ENCODE peak calls at places on chromosomes 4 and X, in five cellular contexts. One of them, this sample, is unnamed.

GRCh38 chr4:41160856-41161255 is 53.5 kb downstream of the APBB2 start:
- DNase-seq in GM23248: peak; percentile 60
- DNase-seq in GM23338: no peak
- DNase-seq in HCT116: peak; percentile 74
- DNase-seq in PC-3: peak; percentile 17
- DNase-seq in this sample: no peak

GRCh38 chr4:107562306-107562705 is 157.7 kb downstream of the PAPSS1 start:
- DNase-seq in GM23248: no peak
- DNase-seq in GM23338: no peak
- DNase-seq in HCT116: no peak
- DNase-seq in PC-3: no peak
- DNase-seq in this sample: no peak

GRCh38 chr4:53616219-53616618 is 24.9 kb upstream of the LNX1 start:
- DNase-seq in GM23248: no peak
- DNase-seq in GM23338: no peak
- DNase-seq in HCT116: no peak
- DNase-seq in PC-3: no peak
- DNase-seq in this sample: no peak

GRCh38 chrX:108946531-108946930 is 210.2 kb upstream of the IRS4 start:
- DNase-seq in GM23248: no peak
- DNase-seq in GM23338: no peak
- DNase-seq in HCT116: no peak
- DNase-seq in PC-3: no peak
- DNase-seq in this sample: no peak

GRCh38 chr4:147355849-147356248 is 125.0 kb upstream of the EDNRA start:
- DNase-seq in GM23248: peak; percentile 86
- DNase-seq in GM23338: no peak
- DNase-seq in HCT116: no peak
- DNase-seq in PC-3: peak; percentile 62
- DNase-seq in this sample: no peak

GRCh38 chr4:55033296-55033695 is 92.1 kb downstream of the KDR start:
- DNase-seq in GM23248: no peak
- DNase-seq in GM23338: no peak
- DNase-seq in HCT116: no peak
- DNase-seq in PC-3: peak; percentile 87
- DNase-seq in this sample: no peak

GRCh38 chrX:84735025-84735424 is 232.8 kb upstream of the HDX start:
- DNase-seq in GM23248: no peak
- DNase-seq in GM23338: no peak
- DNase-seq in HCT116: no peak
- DNase-seq in PC-3: no peak
- DNase-seq in this sample: no peak

GRCh38 chr4:1216869-1217294 is 32.0 kb downstream of the CTBP1 start:
- DNase-seq in GM23248: no peak
- DNase-seq in GM23338: no peak
- DNase-seq in HCT116: no peak
- DNase-seq in PC-3: no peak
- DNase-seq in this sample: peak; percentile 70

GRCh38 chr4:88102029-88102428 is 56.4 kb downstream of the ABCG2 start:
- DNase-seq in GM23248: no peak
- DNase-seq in GM23338: no peak
- DNase-seq in HCT116: no peak
- DNase-seq in PC-3: no peak
- DNase-seq in this sample: no peak

GRCh38 chr4:98662619-98663225 is 4.3 kb upstream of the TSPAN5 start:
- DNase-seq in GM23248: no peak
- DNase-seq in GM23338: peak; percentile 75
- DNase-seq in HCT116: no peak
- DNase-seq in PC-3: peak; percentile 63
- DNase-seq in this sample: no peak

GRCh38 chr4:20684852-20685763 is 15.2 kb upstream of the PACRGL start:
- DNase-seq in GM23248: peak; percentile 61
- DNase-seq in GM23338: peak; percentile 58
- DNase-seq in HCT116: no peak
- DNase-seq in PC-3: peak; percentile 58
- DNase-seq in this sample: peak; percentile 70

GRCh38 chr4:76067652-76068286 is 6.7 kb upstream of the ART3 start:
- DNase-seq in GM23248: peak; percentile 82
- DNase-seq in GM23338: peak; percentile 89
- DNase-seq in HCT116: peak; percentile 59
- DNase-seq in PC-3: peak; percentile 80
- DNase-seq in this sample: peak; percentile 84

GRCh38 chr4:11367371-11367770 is 61.3 kb downstream of the HS3ST1 start:
- DNase-seq in GM23248: no peak
- DNase-seq in GM23338: no peak
- DNase-seq in HCT116: no peak
- DNase-seq in PC-3: peak; percentile 32
- DNase-seq in this sample: no peak

GRCh38 chr4:123587983-123588494 is 191.4 kb downstream of the SPRY1 start:
- DNase-seq in GM23248: peak; percentile 70
- DNase-seq in GM23338: no peak
- DNase-seq in HCT116: peak; percentile 63
- DNase-seq in PC-3: peak; percentile 94
- DNase-seq in this sample: no peak

GRCh38 chr4:173119818-173120217 is 48.8 kb upstream of the GALNT7 start:
- DNase-seq in GM23248: no peak
- DNase-seq in GM23338: no peak
- DNase-seq in HCT116: no peak
- DNase-seq in PC-3: peak; percentile 28
- DNase-seq in this sample: no peak

GRCh38 chr4:164701665-164702064 is 52.3 kb upstream of the SMIM31 start:
- DNase-seq in GM23248: no peak
- DNase-seq in GM23338: no peak
- DNase-seq in HCT116: no peak
- DNase-seq in PC-3: no peak
- DNase-seq in this sample: no peak

GRCh38 chrX:6024204-6024603 is 204.5 kb downstream of the NLGN4X start:
- DNase-seq in GM23248: peak; percentile 1
- DNase-seq in GM23338: no peak
- DNase-seq in HCT116: no peak
- DNase-seq in PC-3: peak; percentile 21
- DNase-seq in this sample: no peak

GRCh38 chrX:1390621-1391369 is 1.1 kb downstream of the SLC25A6 start:
- DNase-seq in GM23248: peak; percentile 38
- DNase-seq in GM23338: no peak
- DNase-seq in HCT116: no peak
- DNase-seq in PC-3: no peak
- DNase-seq in this sample: no peak

GRCh38 chrX:133947022-133947421 is 38.4 kb downstream of the GPC3 start:
- DNase-seq in GM23248: no peak
- DNase-seq in GM23338: no peak
- DNase-seq in HCT116: no peak
- DNase-seq in PC-3: no peak
- DNase-seq in this sample: no peak

GRCh38 chr4:54446556-54446955 is 211.2 kb upstream of the KIT start:
- DNase-seq in GM23248: no peak
- DNase-seq in GM23338: no peak
- DNase-seq in HCT116: no peak
- DNase-seq in PC-3: no peak
- DNase-seq in this sample: no peak

GRCh38 chr4:113888006-113888405 is 91.4 kb downstream of the ARSJ start:
- DNase-seq in GM23248: no peak
- DNase-seq in GM23338: no peak
- DNase-seq in HCT116: no peak
- DNase-seq in PC-3: no peak
- DNase-seq in this sample: no peak

GRCh38 chr4:6125103-6125651 is 75.2 kb downstream of the JAKMIP1 start:
- DNase-seq in GM23248: no peak
- DNase-seq in GM23338: no peak
- DNase-seq in HCT116: no peak
- DNase-seq in PC-3: no peak
- DNase-seq in this sample: no peak

GRCh38 chrX:53831662-53832635 is 145.4 kb upstream of the HUWE1 start:
- DNase-seq in GM23248: peak; percentile 42
- DNase-seq in GM23338: peak; percentile 74
- DNase-seq in HCT116: peak; percentile 28
- DNase-seq in PC-3: peak; percentile 81
- DNase-seq in this sample: peak; percentile 73

GRCh38 chr4:186621959-186622553 is 66.7 kb upstream of the MTNR1A start:
- DNase-seq in GM23248: peak; percentile 93
- DNase-seq in GM23338: no peak
- DNase-seq in HCT116: no peak
- DNase-seq in PC-3: no peak
- DNase-seq in this sample: no peak

GRCh38 chrX:2811271-2811670 is 17.5 kb upstream of the GYG2 start:
- DNase-seq in GM23248: peak; percentile 37
- DNase-seq in GM23338: no peak
- DNase-seq in HCT116: no peak
- DNase-seq in PC-3: no peak
- DNase-seq in this sample: no peak

DNA sequence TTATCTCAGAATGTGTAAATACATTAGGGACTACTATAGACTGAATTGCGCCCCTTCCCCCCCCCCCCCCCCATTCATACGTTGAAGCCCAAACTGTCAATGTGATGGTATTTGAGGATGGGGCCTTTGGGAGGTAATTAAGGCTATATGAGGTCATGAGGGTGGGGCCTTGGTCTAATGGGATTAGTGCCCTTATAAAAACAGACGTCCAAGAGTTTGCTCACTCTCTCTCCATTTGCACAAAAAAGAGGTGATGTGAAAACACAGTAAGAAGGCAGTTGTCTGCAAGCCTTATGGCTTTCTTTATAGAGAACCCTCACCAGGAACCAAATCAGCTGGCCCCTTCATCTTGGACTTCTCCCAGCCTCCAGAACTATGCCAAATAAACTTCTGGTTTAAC is 15.3 kb downstream of the SPACA5 start:
- DNase-seq in GM23248: no peak
- DNase-seq in GM23338: no peak
- DNase-seq in HCT116: no peak
- DNase-seq in PC-3: no peak
- DNase-seq in this sample: peak; percentile 10
- H3K4me3 ChIP-seq in GM23248: peak overlapping the region; percentile 82
- H3K4me3 ChIP-seq in GM23338: peak overlapping the region; percentile 80
- H3K4me3 ChIP-seq in HCT116: no peak overlapping the region
- H3K4me3 ChIP-seq in PC-3: no peak overlapping the region
- H3K4me3 ChIP-seq in this sample: no peak overlapping the region

DNA sequence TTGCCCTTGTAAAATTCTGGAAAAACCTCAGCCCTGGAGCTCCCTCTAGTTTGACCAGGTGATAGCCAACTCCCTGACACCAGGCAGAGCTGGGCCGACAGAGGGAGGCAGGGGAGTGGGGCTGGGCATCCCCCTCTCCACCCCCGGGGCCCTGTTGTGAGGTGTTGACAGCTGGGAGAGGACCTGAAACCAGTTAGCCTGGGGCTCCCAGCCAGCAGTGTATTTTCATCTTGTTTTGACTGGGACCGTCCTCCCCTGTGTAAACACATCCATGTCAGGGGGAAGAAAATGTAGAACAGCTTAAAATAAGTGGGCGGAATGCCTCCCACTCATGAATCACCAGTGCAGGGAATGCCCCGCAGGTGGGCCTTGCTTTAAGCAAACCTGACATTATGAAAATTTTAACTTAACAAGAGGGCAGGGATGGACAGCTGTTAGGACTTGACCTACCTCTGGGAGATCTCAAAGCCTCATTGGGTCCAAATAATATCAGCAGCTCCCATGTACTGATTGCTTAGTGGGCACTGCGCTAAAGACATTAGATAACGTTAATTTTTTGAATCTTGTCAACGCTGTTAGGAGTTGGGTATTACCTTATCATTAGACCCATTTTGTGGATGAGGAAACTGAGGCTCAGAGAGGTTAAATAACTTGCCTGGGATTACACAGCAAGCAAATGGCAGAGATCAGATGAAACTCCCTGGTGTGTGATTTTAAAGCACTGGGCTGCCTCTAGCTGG is 45.9 kb downstream of the TSC22D3 start:
- DNase-seq in GM23248: no peak
- DNase-seq in GM23338: peak; percentile 25
- DNase-seq in HCT116: no peak
- DNase-seq in PC-3: peak; percentile 50
- DNase-seq in this sample: no peak
- H3K4me2 ChIP-seq in GM23248: no peak overlapping the region
- H3K4me2 ChIP-seq in GM23338: no peak overlapping the region
- H3K4me2 ChIP-seq in HCT116: no peak overlapping the region
- H3K4me2 ChIP-seq in PC-3: peak overlapping the region; percentile 49
- H3K4me2 ChIP-seq in this sample: no peak overlapping the region

DNA sequence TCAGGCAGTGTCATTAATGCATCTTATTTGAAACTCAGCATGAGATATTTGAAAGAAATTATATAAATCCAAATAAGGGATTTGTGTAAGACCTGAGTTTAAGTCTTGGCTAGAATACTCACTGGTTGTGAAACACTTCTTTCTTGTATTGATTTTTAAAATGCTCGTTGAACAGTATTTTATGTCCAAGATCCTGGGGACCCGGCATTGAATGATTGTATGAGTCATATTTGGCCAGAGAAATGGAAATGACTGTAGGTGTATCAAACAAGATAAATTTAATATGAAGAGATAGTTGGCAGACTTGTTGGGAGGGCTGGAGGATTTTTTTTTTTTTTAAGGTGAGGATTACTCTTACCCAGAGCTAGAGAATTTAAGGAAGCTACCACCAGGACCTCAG is 606.1 kb upstream of the CPEB2 start:
- DNase-seq in GM23248: no peak
- DNase-seq in GM23338: no peak
- DNase-seq in HCT116: no peak
- DNase-seq in PC-3: peak; percentile 2
- DNase-seq in this sample: no peak
- H3K9me2 ChIP-seq in GM23248: no peaks in the 10 kb centered on the region
- H3K9me2 ChIP-seq in GM23338: peaks cover 8% of the 10 kb centered on the region
- H3K9me2 ChIP-seq in HCT116: no peaks in the 10 kb centered on the region
- H3K9me2 ChIP-seq in PC-3: no peaks in the 10 kb centered on the region
- H3K9me2 ChIP-seq in this sample: peaks cover 2% of the 10 kb centered on the region

GRCh38 chr4:158189409-158189808 is 16.6 kb upstream of the GASK1B start:
- DNase-seq in GM23248: no peak
- DNase-seq in GM23338: no peak
- DNase-seq in HCT116: no peak
- DNase-seq in PC-3: no peak
- DNase-seq in this sample: peak; percentile 53

GRCh38 chr4:158190736-158191135 is 17.9 kb upstream of the GASK1B start:
- DNase-seq in GM23248: no peak
- DNase-seq in GM23338: no peak
- DNase-seq in HCT116: no peak
- DNase-seq in PC-3: no peak
- DNase-seq in this sample: no peak

GRCh38 chr4:158195297-158195696 is 15.0 kb upstream of the TMEM144 start:
- DNase-seq in GM23248: peak; percentile 15
- DNase-seq in GM23338: no peak
- DNase-seq in HCT116: no peak
- DNase-seq in PC-3: no peak
- DNase-seq in this sample: no peak

GRCh38 chr4:158192439-158193158 is 17.7 kb upstream of the TMEM144 start:
- DNase-seq in GM23248: no peak
- DNase-seq in GM23338: no peak
- DNase-seq in HCT116: no peak
- DNase-seq in PC-3: no peak
- DNase-seq in this sample: no peak

DNA sequence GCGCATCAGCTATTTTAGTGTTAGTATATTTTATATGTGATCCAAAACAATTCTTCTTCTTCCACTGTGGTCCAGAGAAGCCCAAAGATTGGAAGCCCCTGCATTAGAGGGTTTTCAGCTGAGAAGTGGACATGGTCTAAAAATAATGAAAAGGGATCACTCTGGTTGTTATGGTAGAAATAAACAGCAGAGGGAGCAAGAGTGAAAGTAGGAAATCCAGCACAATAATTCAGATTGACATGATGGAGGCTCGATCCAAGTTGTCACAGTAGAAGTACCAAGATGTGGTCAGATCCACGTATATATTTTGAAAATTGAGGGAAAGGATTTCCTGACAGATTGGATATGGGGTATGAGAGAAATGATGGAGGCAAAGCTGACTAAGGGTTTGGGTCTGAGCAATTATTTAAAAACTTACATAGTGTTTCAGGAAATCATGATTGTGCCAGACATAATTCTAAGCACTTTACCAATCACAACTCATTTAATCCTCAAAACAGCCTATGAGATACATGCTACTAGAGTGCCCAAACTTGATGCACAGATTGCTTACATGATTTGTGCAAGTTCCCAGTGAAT is 17.0 kb upstream of the TMEM144 start:
- DNase-seq in GM23248: peak; percentile 39
- DNase-seq in GM23338: peak; percentile 60
- DNase-seq in HCT116: peak; percentile 40
- DNase-seq in PC-3: peak; percentile 62
- DNase-seq in this sample: peak; percentile 75
- H3K4me3 ChIP-seq in GM23248: no peak overlapping the region
- H3K4me3 ChIP-seq in GM23338: no peak overlapping the region
- H3K4me3 ChIP-seq in HCT116: no peak overlapping the region
- H3K4me3 ChIP-seq in PC-3: no peak overlapping the region
- H3K4me3 ChIP-seq in this sample: no peak overlapping the region